ENCODE peak calls at places on chromosomes 2 and 18, in nine cellular contexts. One of them, this sample, is unnamed.

GRCh38 chr2:233439191-233439590 is 84.9 kb downstream of the DGKD start:
- DNase-seq in A549: no peak
- DNase-seq in PC-9: no peak
- DNase-seq in left lung: no peak
- DNase-seq in body of pancreas: no peak
- DNase-seq in tibial nerve: no peak
- DNase-seq in H9: no peak
- DNase-seq in T-helper 17 cell: no peak
- DNase-seq in aorta: no peak
- DNase-seq in this sample: no peak

GRCh38 chr18:30622104-30622503 is 420.4 kb downstream of the DSC3 start:
- DNase-seq in A549: no peak
- DNase-seq in PC-9: no peak
- DNase-seq in left lung: no peak
- DNase-seq in body of pancreas: no peak
- DNase-seq in tibial nerve: no peak
- DNase-seq in H9: no peak
- DNase-seq in T-helper 17 cell: no peak
- DNase-seq in aorta: no peak
- DNase-seq in this sample: no peak

GRCh38 chr2:100234141-100234540 is 88.2 kb downstream of the LONRF2 start:
- DNase-seq in A549: no peak
- DNase-seq in PC-9: no peak
- DNase-seq in left lung: no peak
- DNase-seq in body of pancreas: no peak
- DNase-seq in tibial nerve: no peak
- DNase-seq in H9: no peak
- DNase-seq in T-helper 17 cell: no peak
- DNase-seq in aorta: no peak
- DNase-seq in this sample: no peak

GRCh38 chr2:109171444-109172334 is 42.7 kb downstream of the SH3RF3 start:
- DNase-seq in A549: peak; percentile 16
- DNase-seq in PC-9: no peak
- DNase-seq in left lung: peak; percentile 49
- DNase-seq in body of pancreas: no peak
- DNase-seq in tibial nerve: peak; percentile 62
- DNase-seq in H9: no peak
- DNase-seq in T-helper 17 cell: no peak
- DNase-seq in aorta: peak; percentile 87
- DNase-seq in this sample: peak; percentile 93

GRCh38 chr2:218260742-218261423 is at the start of gene GPBAR1:
- DNase-seq in A549: no peak
- DNase-seq in PC-9: no peak
- DNase-seq in left lung: peak; percentile 56
- DNase-seq in body of pancreas: peak; percentile 62
- DNase-seq in tibial nerve: peak; percentile 21
- DNase-seq in H9: peak; percentile 87
- DNase-seq in T-helper 17 cell: no peak
- DNase-seq in aorta: peak; percentile 67
- DNase-seq in this sample: no peak

GRCh38 chr18:61869631-61870030 is 23.2 kb downstream of the RNF152 start:
- DNase-seq in A549: no peak
- DNase-seq in PC-9: no peak
- DNase-seq in left lung: no peak
- DNase-seq in body of pancreas: no peak
- DNase-seq in tibial nerve: no peak
- DNase-seq in H9: no peak
- DNase-seq in T-helper 17 cell: no peak
- DNase-seq in aorta: no peak
- DNase-seq in this sample: no peak

GRCh38 chr2:65781756-65782155 is 349.4 kb upstream of the SPRED2 start:
- DNase-seq in A549: no peak
- DNase-seq in PC-9: no peak
- DNase-seq in left lung: no peak
- DNase-seq in body of pancreas: no peak
- DNase-seq in tibial nerve: no peak
- DNase-seq in H9: no peak
- DNase-seq in T-helper 17 cell: no peak
- DNase-seq in aorta: no peak
- DNase-seq in this sample: no peak

GRCh38 chr2:64262068-64262467 is 117.8 kb upstream of the PELI1 start:
- DNase-seq in A549: peak; percentile 58
- DNase-seq in PC-9: peak; percentile 34
- DNase-seq in left lung: no peak
- DNase-seq in body of pancreas: peak; percentile 47
- DNase-seq in tibial nerve: no peak
- DNase-seq in H9: peak; percentile 29
- DNase-seq in T-helper 17 cell: no peak
- DNase-seq in aorta: no peak
- DNase-seq in this sample: no peak

GRCh38 chr2:104545055-104545454 is 308.9 kb upstream of the POU3F3 start:
- DNase-seq in A549: no peak
- DNase-seq in PC-9: no peak
- DNase-seq in left lung: no peak
- DNase-seq in body of pancreas: peak; percentile 79
- DNase-seq in tibial nerve: no peak
- DNase-seq in H9: no peak
- DNase-seq in T-helper 17 cell: no peak
- DNase-seq in aorta: no peak
- DNase-seq in this sample: no peak

GRCh38 chr2:46831869-46832265 is 83.7 kb downstream of the MCFD2 start:
- DNase-seq in A549: no peak
- DNase-seq in PC-9: peak; percentile 1
- DNase-seq in left lung: no peak
- DNase-seq in body of pancreas: no peak
- DNase-seq in tibial nerve: no peak
- DNase-seq in H9: no peak
- DNase-seq in T-helper 17 cell: no peak
- DNase-seq in aorta: no peak
- DNase-seq in this sample: peak; percentile 11

GRCh38 chr18:33761363-33761762 is 183.3 kb downstream of the ASXL3 start:
- DNase-seq in A549: peak; percentile 4
- DNase-seq in PC-9: no peak
- DNase-seq in left lung: no peak
- DNase-seq in body of pancreas: no peak
- DNase-seq in tibial nerve: no peak
- DNase-seq in H9: no peak
- DNase-seq in T-helper 17 cell: no peak
- DNase-seq in aorta: no peak
- DNase-seq in this sample: no peak

GRCh38 chr2:84959494-84960156 is 11.3 kb upstream of the KCMF1 start:
- DNase-seq in A549: peak; percentile 64
- DNase-seq in PC-9: peak; percentile 69
- DNase-seq in left lung: no peak
- DNase-seq in body of pancreas: peak; percentile 83
- DNase-seq in tibial nerve: no peak
- DNase-seq in H9: peak; percentile 88
- DNase-seq in T-helper 17 cell: no peak
- DNase-seq in aorta: no peak
- DNase-seq in this sample: peak; percentile 88

GRCh38 chr2:129296401-129297343 is 682.8 kb upstream of the RAB6C start:
- DNase-seq in A549: no peak
- DNase-seq in PC-9: no peak
- DNase-seq in left lung: no peak
- DNase-seq in body of pancreas: peak; percentile 30
- DNase-seq in tibial nerve: no peak
- DNase-seq in H9: no peak
- DNase-seq in T-helper 17 cell: no peak
- DNase-seq in aorta: no peak
- DNase-seq in this sample: no peak

GRCh38 chr2:55225481-55226020 is 6.5 kb downstream of the CLHC1 start:
- DNase-seq in A549: no peak
- DNase-seq in PC-9: no peak
- DNase-seq in left lung: no peak
- DNase-seq in body of pancreas: no peak
- DNase-seq in tibial nerve: no peak
- DNase-seq in H9: peak; percentile 48
- DNase-seq in T-helper 17 cell: no peak
- DNase-seq in aorta: no peak
- DNase-seq in this sample: no peak

GRCh38 chr2:238117199-238118154 is 17.3 kb downstream of the ESPNL start:
- DNase-seq in A549: no peak
- DNase-seq in PC-9: peak; percentile 46
- DNase-seq in left lung: no peak
- DNase-seq in body of pancreas: no peak
- DNase-seq in tibial nerve: no peak
- DNase-seq in H9: no peak
- DNase-seq in T-helper 17 cell: no peak
- DNase-seq in aorta: peak; percentile 32
- DNase-seq in this sample: peak; percentile 63

GRCh38 chr2:110992886-110993285 is 127.8 kb upstream of the BCL2L11 start:
- DNase-seq in A549: no peak
- DNase-seq in PC-9: no peak
- DNase-seq in left lung: no peak
- DNase-seq in body of pancreas: no peak
- DNase-seq in tibial nerve: no peak
- DNase-seq in H9: no peak
- DNase-seq in T-helper 17 cell: no peak
- DNase-seq in aorta: no peak
- DNase-seq in this sample: no peak

GRCh38 chr2:45849491-45850283 is 198.2 kb downstream of the PRKCE start:
- DNase-seq in A549: no peak
- DNase-seq in PC-9: no peak
- DNase-seq in left lung: no peak
- DNase-seq in body of pancreas: no peak
- DNase-seq in tibial nerve: no peak
- DNase-seq in H9: no peak
- DNase-seq in T-helper 17 cell: no peak
- DNase-seq in aorta: no peak
- DNase-seq in this sample: no peak

GRCh38 chr2:219057709-219058540 is 2.8 kb downstream of the IHH start:
- DNase-seq in A549: peak; percentile 60
- DNase-seq in PC-9: no peak
- DNase-seq in left lung: peak; percentile 71
- DNase-seq in body of pancreas: peak; percentile 85
- DNase-seq in tibial nerve: peak; percentile 43
- DNase-seq in H9: peak; percentile 88
- DNase-seq in T-helper 17 cell: peak; percentile 71
- DNase-seq in aorta: peak; percentile 81
- DNase-seq in this sample: peak; percentile 63

DNA sequence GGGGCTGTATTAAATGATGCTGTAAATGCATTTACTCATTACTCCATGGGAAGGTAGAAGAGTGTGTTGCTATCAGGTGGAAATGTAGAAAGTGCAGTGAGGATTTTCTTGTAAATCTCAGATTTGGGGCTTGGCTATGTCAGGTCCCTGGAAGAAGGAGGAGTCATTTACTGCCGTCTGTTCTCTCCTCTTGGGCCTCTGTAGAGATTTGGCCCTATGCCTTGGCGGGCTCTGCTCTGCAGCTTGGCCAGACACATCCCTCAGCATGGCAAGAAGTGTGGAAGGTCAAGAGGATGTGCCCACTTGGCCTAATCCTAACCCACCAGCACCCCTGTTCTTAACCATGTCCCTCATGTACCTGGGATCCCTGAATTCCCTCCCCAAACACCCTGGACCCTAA is 6.7 kb downstream of the IL1R1 start:
- DNase-seq in A549: no peak
- DNase-seq in PC-9: no peak
- DNase-seq in left lung: no peak
- DNase-seq in body of pancreas: no peak
- DNase-seq in tibial nerve: no peak
- DNase-seq in H9: no peak
- DNase-seq in T-helper 17 cell: no peak
- DNase-seq in aorta: no peak
- DNase-seq in this sample: no peak
- H3K9me3 ChIP-seq in A549: peaks cover 69% of the 10 kb centered on the region
- H3K9me3 ChIP-seq in PC-9: peaks cover 24% of the 10 kb centered on the region
- H3K9me3 ChIP-seq in left lung: peaks cover 33% of the 10 kb centered on the region
- H3K9me3 ChIP-seq in body of pancreas: no peaks in the 10 kb centered on the region
- H3K9me3 ChIP-seq in tibial nerve: no peaks in the 10 kb centered on the region
- H3K9me3 ChIP-seq in H9: no peaks in the 10 kb centered on the region
- H3K9me3 ChIP-seq in T-helper 17 cell: peaks cover 23% of the 10 kb centered on the region
- H3K9me3 ChIP-seq in aorta: peaks cover 4% of the 10 kb centered on the region
- H3K9me3 ChIP-seq in this sample: peaks cover 16% of the 10 kb centered on the region

GRCh38 chr18:51122266-51123045 is 75.0 kb downstream of the MEX3C start:
- DNase-seq in A549: no peak
- DNase-seq in PC-9: no peak
- DNase-seq in left lung: no peak
- DNase-seq in body of pancreas: no peak
- DNase-seq in tibial nerve: no peak
- DNase-seq in H9: no peak
- DNase-seq in T-helper 17 cell: no peak
- DNase-seq in aorta: no peak
- DNase-seq in this sample: peak; percentile 36
- H3K9me3 ChIP-seq in A549: no peaks in the 10 kb centered on the region
- H3K9me3 ChIP-seq in PC-9: no peaks in the 10 kb centered on the region
- H3K9me3 ChIP-seq in left lung: peaks cover 6% of the 10 kb centered on the region
- H3K9me3 ChIP-seq in body of pancreas: no peaks in the 10 kb centered on the region
- H3K9me3 ChIP-seq in tibial nerve: no peaks in the 10 kb centered on the region
- H3K9me3 ChIP-seq in H9: no peaks in the 10 kb centered on the region
- H3K9me3 ChIP-seq in T-helper 17 cell: no peaks in the 10 kb centered on the region
- H3K9me3 ChIP-seq in aorta: no peaks in the 10 kb centered on the region
- H3K9me3 ChIP-seq in this sample: no peaks in the 10 kb centered on the region

DNA sequence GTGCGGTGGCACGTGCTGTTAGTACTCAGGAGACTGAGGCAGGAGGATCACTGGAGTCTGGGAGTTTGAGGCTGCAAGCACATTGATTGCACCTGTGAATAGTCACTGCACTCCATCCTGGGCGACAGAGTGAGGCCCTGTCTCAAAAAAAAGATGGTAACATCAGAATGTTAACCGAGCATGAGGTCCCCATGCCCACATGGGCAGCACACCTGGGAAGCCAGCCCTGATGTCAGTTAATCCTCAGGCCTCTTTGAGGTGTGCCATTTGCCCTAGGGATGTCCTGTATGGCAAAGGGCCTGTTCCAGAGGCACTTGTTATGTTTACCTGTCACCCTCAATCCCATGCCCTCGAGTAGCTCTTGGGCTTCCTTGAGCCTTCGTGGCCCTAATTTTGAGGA is 16.6 kb downstream of the RBFA start:
- DNase-seq in A549: no peak
- DNase-seq in PC-9: no peak
- DNase-seq in left lung: no peak
- DNase-seq in body of pancreas: no peak
- DNase-seq in tibial nerve: no peak
- DNase-seq in H9: no peak
- DNase-seq in T-helper 17 cell: no peak
- DNase-seq in aorta: no peak
- DNase-seq in this sample: no peak
- H3K9me3 ChIP-seq in A549: peaks cover 26% of the 10 kb centered on the region
- H3K9me3 ChIP-seq in PC-9: peaks cover 44% of the 10 kb centered on the region
- H3K9me3 ChIP-seq in left lung: peaks cover 48% of the 10 kb centered on the region
- H3K9me3 ChIP-seq in body of pancreas: no peaks in the 10 kb centered on the region
- H3K9me3 ChIP-seq in tibial nerve: peaks cover 3% of the 10 kb centered on the region
- H3K9me3 ChIP-seq in H9: peaks cover 51% of the 10 kb centered on the region
- H3K9me3 ChIP-seq in T-helper 17 cell: peaks cover 8% of the 10 kb centered on the region
- H3K9me3 ChIP-seq in aorta: peaks cover 8% of the 10 kb centered on the region
- H3K9me3 ChIP-seq in this sample: peaks cover 32% of the 10 kb centered on the region

DNA sequence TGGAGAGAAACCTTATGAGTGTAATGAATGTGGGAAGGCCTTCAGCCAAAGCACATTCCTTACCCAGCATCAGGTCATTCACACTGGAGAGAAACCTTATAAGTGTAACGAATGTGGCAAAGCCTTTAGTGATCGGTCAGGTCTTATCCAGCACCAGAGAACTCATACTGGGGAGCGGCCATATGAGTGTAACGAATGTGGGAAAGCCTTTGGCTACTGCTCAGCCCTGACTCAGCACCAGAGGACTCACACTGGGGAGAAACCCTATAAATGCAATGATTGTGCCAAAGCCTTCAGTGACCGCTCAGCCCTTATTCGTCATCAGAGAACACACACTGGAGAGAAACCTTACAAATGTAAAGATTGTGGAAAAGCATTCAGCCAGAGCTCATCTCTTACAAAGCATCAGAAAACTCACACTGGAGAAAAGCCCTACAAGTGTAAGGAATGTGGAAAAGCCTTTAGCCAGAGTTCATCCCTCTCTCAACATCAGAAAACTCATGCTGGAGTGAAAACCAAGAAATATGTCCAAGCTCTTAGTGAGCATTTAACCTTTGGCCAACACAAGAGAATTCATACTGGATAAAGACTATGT is 7.8 kb downstream of the ZNF892 start:
- DNase-seq in A549: peak; percentile 13
- DNase-seq in PC-9: no peak
- DNase-seq in left lung: no peak
- DNase-seq in body of pancreas: no peak
- DNase-seq in tibial nerve: no peak
- DNase-seq in H9: no peak
- DNase-seq in T-helper 17 cell: no peak
- DNase-seq in aorta: no peak
- DNase-seq in this sample: no peak
- H3K9me3 ChIP-seq in A549: peaks cover 97% of the 10 kb centered on the region
- H3K9me3 ChIP-seq in PC-9: peaks cover 90% of the 10 kb centered on the region
- H3K9me3 ChIP-seq in left lung: peaks cover 100% of the 10 kb centered on the region
- H3K9me3 ChIP-seq in body of pancreas: no peaks in the 10 kb centered on the region
- H3K9me3 ChIP-seq in tibial nerve: no peaks in the 10 kb centered on the region
- H3K9me3 ChIP-seq in H9: peaks cover 84% of the 10 kb centered on the region
- H3K9me3 ChIP-seq in T-helper 17 cell: peaks cover 59% of the 10 kb centered on the region
- H3K9me3 ChIP-seq in aorta: peaks cover 35% of the 10 kb centered on the region
- H3K9me3 ChIP-seq in this sample: peaks cover 43% of the 10 kb centered on the region